ENCODE peak calls at places on chromosome 19, in eight cellular contexts. One of them, this sample, is unnamed.

GRCh38 chr19:6853868-6854267 is 33.5 kb upstream of the ADGRE1 start:
- DNase-seq in GM18507: no peak
- DNase-seq in MCF 10A: no peak
- DNase-seq in KG1: no peak
- DNase-seq in GM20000: no peak
- DNase-seq in neural crest cell: no peak
- DNase-seq in iPS DF 19.7: no peak
- DNase-seq in NCI-H146: no peak
- DNase-seq in this sample: no peak

GRCh38 chr19:40633207-40633606 is 32.0 kb downstream of the LTBP4 start:
- DNase-seq in iPS DF 19.7: no peak
- DNase-seq in MCF 10A: no peak
- DNase-seq in KG1: no peak
- DNase-seq in NCI-H146: no peak
- DNase-seq in neural crest cell: no peak
- DNase-seq in GM20000: peak; percentile 21
- DNase-seq in GM18507: no peak
- DNase-seq in this sample: no peak

GRCh38 chr19:4970558-4971423 is 1.9 kb downstream of the KDM4B start:
- DNase-seq in neural crest cell: no peak
- DNase-seq in NCI-H146: peak; percentile 32
- DNase-seq in KG1: no peak
- DNase-seq in GM20000: no peak
- DNase-seq in MCF 10A: peak; percentile 53
- DNase-seq in GM18507: no peak
- DNase-seq in iPS DF 19.7: no peak
- DNase-seq in this sample: no peak

GRCh38 chr19:54429176-54429495 is 13.9 kb downstream of the TTYH1 start:
- DNase-seq in KG1: no peak
- DNase-seq in iPS DF 19.7: no peak
- DNase-seq in MCF 10A: no peak
- DNase-seq in GM20000: no peak
- DNase-seq in GM18507: no peak
- DNase-seq in neural crest cell: no peak
- DNase-seq in NCI-H146: no peak
- DNase-seq in this sample: no peak

GRCh38 chr19:29618871-29619270 is 12.8 kb downstream of the POP4 start:
- DNase-seq in KG1: no peak
- DNase-seq in NCI-H146: no peak
- DNase-seq in iPS DF 19.7: no peak
- DNase-seq in GM18507: no peak
- DNase-seq in GM20000: no peak
- DNase-seq in neural crest cell: no peak
- DNase-seq in MCF 10A: no peak
- DNase-seq in this sample: no peak

GRCh38 chr19:4606921-4607678 is 32.2 kb upstream of the TNFAIP8L1 start:
- DNase-seq in NCI-H146: peak; percentile 86
- DNase-seq in GM20000: no peak
- DNase-seq in neural crest cell: peak; percentile 64
- DNase-seq in KG1: no peak
- DNase-seq in MCF 10A: no peak
- DNase-seq in GM18507: no peak
- DNase-seq in iPS DF 19.7: no peak
- DNase-seq in this sample: no peak

GRCh38 chr19:54136864-54137113 is 773 bp upstream of the CNOT3 start:
- DNase-seq in GM18507: peak; percentile 91
- DNase-seq in KG1: no peak
- DNase-seq in iPS DF 19.7: no peak
- DNase-seq in neural crest cell: no peak
- DNase-seq in MCF 10A: no peak
- DNase-seq in NCI-H146: no peak
- DNase-seq in GM20000: no peak
- DNase-seq in this sample: no peak

GRCh38 chr19:53786744-53787143 is 37.4 kb downstream of the NLRP12 start:
- DNase-seq in KG1: no peak
- DNase-seq in MCF 10A: no peak
- DNase-seq in GM18507: no peak
- DNase-seq in iPS DF 19.7: no peak
- DNase-seq in GM20000: no peak
- DNase-seq in NCI-H146: no peak
- DNase-seq in neural crest cell: no peak
- DNase-seq in this sample: no peak

GRCh38 chr19:51333836-51334460 is 8.0 kb downstream of the VSIG10L start:
- DNase-seq in GM20000: no peak
- DNase-seq in neural crest cell: no peak
- DNase-seq in iPS DF 19.7: no peak
- DNase-seq in MCF 10A: no peak
- DNase-seq in KG1: no peak
- DNase-seq in NCI-H146: no peak
- DNase-seq in GM18507: no peak
- DNase-seq in this sample: no peak

GRCh38 chr19:52248256-52248655 is 21.1 kb upstream of the ZNF766 start:
- DNase-seq in GM18507: no peak
- DNase-seq in neural crest cell: peak; percentile 20
- DNase-seq in MCF 10A: peak; percentile 35
- DNase-seq in iPS DF 19.7: no peak
- DNase-seq in KG1: peak; percentile 8
- DNase-seq in GM20000: no peak
- DNase-seq in NCI-H146: peak; percentile 68
- DNase-seq in this sample: peak; percentile 47

GRCh38 chr19:1237754-1238372 is at the start of gene CBARP:
- DNase-seq in MCF 10A: no peak
- DNase-seq in neural crest cell: no peak
- DNase-seq in GM18507: no peak
- DNase-seq in iPS DF 19.7: no peak
- DNase-seq in KG1: no peak
- DNase-seq in NCI-H146: peak; percentile 16
- DNase-seq in GM20000: peak; percentile 77
- DNase-seq in this sample: no peak

GRCh38 chr19:7894612-7895309 is 6.5 kb downstream of the LRRC8E start:
- DNase-seq in GM20000: no peak
- DNase-seq in iPS DF 19.7: no peak
- DNase-seq in NCI-H146: no peak
- DNase-seq in MCF 10A: peak; percentile 47
- DNase-seq in GM18507: no peak
- DNase-seq in KG1: no peak
- DNase-seq in neural crest cell: no peak
- DNase-seq in this sample: no peak

GRCh38 chr19:15923702-15924101 is 10.6 kb downstream of the CYP4F11 start:
- DNase-seq in GM20000: no peak
- DNase-seq in GM18507: no peak
- DNase-seq in KG1: no peak
- DNase-seq in iPS DF 19.7: no peak
- DNase-seq in MCF 10A: no peak
- DNase-seq in NCI-H146: no peak
- DNase-seq in neural crest cell: no peak
- DNase-seq in this sample: no peak

GRCh38 chr19:43784981-43785808 is 4.4 kb upstream of the KCNN4 start:
- DNase-seq in GM18507: no peak
- DNase-seq in KG1: peak; percentile 88
- DNase-seq in NCI-H146: peak; percentile 75
- DNase-seq in MCF 10A: peak; percentile 89
- DNase-seq in GM20000: peak; percentile 77
- DNase-seq in neural crest cell: peak; percentile 60
- DNase-seq in iPS DF 19.7: no peak
- DNase-seq in this sample: peak; percentile 27

GRCh38 chr19:45137179-45137761 is 23.5 kb downstream of the NKPD1 start:
- DNase-seq in iPS DF 19.7: no peak
- DNase-seq in MCF 10A: no peak
- DNase-seq in GM20000: peak; percentile 89
- DNase-seq in KG1: no peak
- DNase-seq in NCI-H146: peak; percentile 87
- DNase-seq in neural crest cell: no peak
- DNase-seq in GM18507: peak; percentile 75
- DNase-seq in this sample: no peak

GRCh38 chr19:7699422-7700127 is 2.4 kb downstream of the FCER2 start:
- DNase-seq in GM20000: peak; percentile 66
- DNase-seq in NCI-H146: no peak
- DNase-seq in GM18507: no peak
- DNase-seq in MCF 10A: peak; percentile 21
- DNase-seq in iPS DF 19.7: no peak
- DNase-seq in neural crest cell: no peak
- DNase-seq in KG1: no peak
- DNase-seq in this sample: no peak

GRCh38 chr19:47644743-47645499 is 36.0 kb downstream of the BICRA start:
- DNase-seq in KG1: no peak
- DNase-seq in neural crest cell: no peak
- DNase-seq in GM20000: no peak
- DNase-seq in NCI-H146: peak; percentile 66
- DNase-seq in GM18507: no peak
- DNase-seq in MCF 10A: no peak
- DNase-seq in iPS DF 19.7: no peak
- DNase-seq in this sample: no peak

GRCh38 chr19:35154535-35155406 is at the start of gene FXYD5:
- DNase-seq in GM20000: peak; percentile 80
- DNase-seq in GM18507: peak; percentile 60
- DNase-seq in NCI-H146: peak; percentile 17
- DNase-seq in neural crest cell: no peak
- DNase-seq in iPS DF 19.7: no peak
- DNase-seq in KG1: peak; percentile 22
- DNase-seq in MCF 10A: peak; percentile 82
- DNase-seq in this sample: peak; percentile 53

GRCh38 chr19:16584825-16585801 is 12.9 kb upstream of the SLC35E1 start:
- DNase-seq in NCI-H146: no peak
- DNase-seq in GM18507: no peak
- DNase-seq in KG1: peak; percentile 49
- DNase-seq in MCF 10A: no peak
- DNase-seq in GM20000: no peak
- DNase-seq in neural crest cell: no peak
- DNase-seq in iPS DF 19.7: no peak
- DNase-seq in this sample: no peak

GRCh38 chr19:2186071-2186846 is 22.5 kb downstream of the DOT1L start:
- DNase-seq in iPS DF 19.7: no peak
- DNase-seq in GM18507: no peak
- DNase-seq in MCF 10A: no peak
- DNase-seq in GM20000: no peak
- DNase-seq in neural crest cell: no peak
- DNase-seq in KG1: no peak
- DNase-seq in NCI-H146: no peak
- DNase-seq in this sample: no peak

GRCh38 chr19:36151144-36152051 is 849 bp downstream of the COX7A1 start:
- DNase-seq in KG1: no peak
- DNase-seq in iPS DF 19.7: no peak
- DNase-seq in GM18507: no peak
- DNase-seq in neural crest cell: no peak
- DNase-seq in NCI-H146: no peak
- DNase-seq in MCF 10A: no peak
- DNase-seq in GM20000: peak; percentile 42
- DNase-seq in this sample: no peak

GRCh38 chr19:3504723-3505122 is 1.4 kb upstream of the FZR1 start:
- DNase-seq in GM20000: no peak
- DNase-seq in NCI-H146: peak; percentile 44
- DNase-seq in neural crest cell: no peak
- DNase-seq in GM18507: no peak
- DNase-seq in KG1: no peak
- DNase-seq in MCF 10A: no peak
- DNase-seq in iPS DF 19.7: no peak
- DNase-seq in this sample: no peak

GRCh38 chr19:44757735-44758505 is 9.4 kb downstream of the BCL3 start:
- DNase-seq in neural crest cell: peak; percentile 62
- DNase-seq in GM20000: no peak
- DNase-seq in iPS DF 19.7: no peak
- DNase-seq in KG1: no peak
- DNase-seq in GM18507: no peak
- DNase-seq in NCI-H146: no peak
- DNase-seq in MCF 10A: no peak
- DNase-seq in this sample: no peak

GRCh38 chr19:50928841-50929240 is 17.6 kb upstream of the KLK4 start:
- DNase-seq in MCF 10A: no peak
- DNase-seq in GM20000: no peak
- DNase-seq in NCI-H146: no peak
- DNase-seq in GM18507: no peak
- DNase-seq in neural crest cell: no peak
- DNase-seq in iPS DF 19.7: no peak
- DNase-seq in KG1: no peak
- DNase-seq in this sample: no peak

GRCh38 chr19:3983936-3984583 is 1.2 kb downstream of the EEF2 start:
- DNase-seq in iPS DF 19.7: no peak
- DNase-seq in MCF 10A: peak; percentile 61
- DNase-seq in KG1: no peak
- DNase-seq in GM18507: no peak
- DNase-seq in NCI-H146: no peak
- DNase-seq in neural crest cell: no peak
- DNase-seq in GM20000: peak; percentile 50
- DNase-seq in this sample: no peak

GRCh38 chr19:17522988-17523872 is 11.8 kb downstream of the PGLS start:
- DNase-seq in NCI-H146: no peak
- DNase-seq in neural crest cell: no peak
- DNase-seq in iPS DF 19.7: no peak
- DNase-seq in GM18507: peak; percentile 74
- DNase-seq in MCF 10A: no peak
- DNase-seq in GM20000: peak; percentile 90
- DNase-seq in KG1: peak; percentile 89
- DNase-seq in this sample: peak; percentile 42

GRCh38 chr19:52138614-52139290 is 986 bp downstream of the ZNF616 start:
- DNase-seq in iPS DF 19.7: no peak
- DNase-seq in NCI-H146: peak; percentile 81
- DNase-seq in KG1: peak; percentile 43
- DNase-seq in GM20000: peak; percentile 25
- DNase-seq in GM18507: no peak
- DNase-seq in MCF 10A: peak; percentile 35
- DNase-seq in neural crest cell: peak; percentile 54
- DNase-seq in this sample: no peak

GRCh38 chr19:10691883-10692282 is 9.4 kb upstream of the QTRT1 start:
- DNase-seq in KG1: no peak
- DNase-seq in MCF 10A: no peak
- DNase-seq in GM18507: no peak
- DNase-seq in iPS DF 19.7: no peak
- DNase-seq in neural crest cell: no peak
- DNase-seq in NCI-H146: no peak
- DNase-seq in GM20000: no peak
- DNase-seq in this sample: no peak

GRCh38 chr19:3612330-3612729 is 5.7 kb upstream of the TBXA2R start:
- DNase-seq in KG1: no peak
- DNase-seq in MCF 10A: no peak
- DNase-seq in iPS DF 19.7: no peak
- DNase-seq in neural crest cell: no peak
- DNase-seq in NCI-H146: no peak
- DNase-seq in GM18507: no peak
- DNase-seq in GM20000: no peak
- DNase-seq in this sample: no peak

GRCh38 chr19:19474950-19475781 is 40.2 kb downstream of the TSSK6 start:
- DNase-seq in neural crest cell: no peak
- DNase-seq in NCI-H146: no peak
- DNase-seq in GM20000: no peak
- DNase-seq in iPS DF 19.7: no peak
- DNase-seq in KG1: no peak
- DNase-seq in MCF 10A: no peak
- DNase-seq in GM18507: no peak
- DNase-seq in this sample: no peak

GRCh38 chr19:5880604-5881078 is 10.3 kb upstream of the FUT5 start:
- DNase-seq in MCF 10A: peak; percentile 51
- DNase-seq in NCI-H146: peak; percentile 78
- DNase-seq in neural crest cell: no peak
- DNase-seq in iPS DF 19.7: no peak
- DNase-seq in KG1: no peak
- DNase-seq in GM18507: no peak
- DNase-seq in GM20000: no peak
- DNase-seq in this sample: no peak

GRCh38 chr19:16330368-16330801 is 5.8 kb downstream of the KLF2 start:
- DNase-seq in NCI-H146: no peak
- DNase-seq in iPS DF 19.7: no peak
- DNase-seq in neural crest cell: no peak
- DNase-seq in GM20000: peak; percentile 81
- DNase-seq in MCF 10A: peak; percentile 95
- DNase-seq in KG1: no peak
- DNase-seq in GM18507: no peak
- DNase-seq in this sample: peak; percentile 95

GRCh38 chr19:4152241-4152998 is 1.0 kb upstream of the CREB3L3 start:
- DNase-seq in MCF 10A: no peak
- DNase-seq in KG1: no peak
- DNase-seq in GM20000: no peak
- DNase-seq in GM18507: no peak
- DNase-seq in iPS DF 19.7: no peak
- DNase-seq in NCI-H146: no peak
- DNase-seq in neural crest cell: no peak
- DNase-seq in this sample: no peak

GRCh38 chr19:4316940-4317339 is 12.5 kb downstream of the FSD1 start:
- DNase-seq in GM20000: no peak
- DNase-seq in NCI-H146: no peak
- DNase-seq in neural crest cell: no peak
- DNase-seq in KG1: no peak
- DNase-seq in iPS DF 19.7: no peak
- DNase-seq in GM18507: no peak
- DNase-seq in MCF 10A: no peak
- DNase-seq in this sample: no peak